ENCODE peak calls at places on chromosomes 3 and 15, in nine cellular contexts. I is AG04450, G is right atrium auricular region, R is OCI-LY7, X is neuronal stem cell, V is transverse colon, B is astrocyte of the spinal cord, F is fibroblast of pulmonary artery, L is HCT116. Q is an unnamed sample.

GRCh38 chr15:77504310-77504709 is 83.6 kb downstream of the HMG20A start:
- DNase-seq in F (no peak), B (no peak), I (no peak), X (no peak), V (peak; percentile 43), R (peak; percentile 48), G (no peak), L (no peak), Q (no peak)

GRCh38 chr3:155112661-155113389 is 32.7 kb downstream of the MME start:
- DNase-seq in R (peak; percentile 84), L (no peak), X (no peak), I (no peak), B (no peak), G (no peak), V (no peak), F (no peak), Q (no peak)

GRCh38 chr15:57873564-57874209 is 167.2 kb downstream of the POLR2M start:
- DNase-seq in I (no peak), L (no peak), G (no peak), F (peak; percentile 74), B (peak; percentile 70), R (no peak), V (no peak), X (no peak), Q (peak; percentile 57)

GRCh38 chr15:51793521-51793920 is 35.9 kb upstream of the TMOD3 start:
- DNase-seq in L (no peak), F (peak; percentile 80), G (peak; percentile 70), X (no peak), I (no peak), R (no peak), B (peak; percentile 60), V (no peak), Q (no peak)

GRCh38 chr15:52737720-52738119 is 52.4 kb downstream of the ONECUT1 start:
- DNase-seq in B (no peak), V (no peak), R (no peak), F (no peak), I (no peak), X (no peak), L (no peak), G (no peak), Q (peak; percentile 72)

GRCh38 chr3:70771426-70772147 is 459.1 kb upstream of the MDFIC2 start:
- DNase-seq in X (no peak), V (no peak), B (peak; percentile 36), F (peak; percentile 41), L (no peak), I (no peak), R (no peak), G (no peak), Q (peak; percentile 66)

GRCh38 chr3:128581566-128581965 is 69.1 kb downstream of the RPN1 start:
- DNase-seq in F (no peak), X (no peak), V (no peak), R (no peak), B (no peak), L (no peak), G (no peak), I (no peak), Q (no peak)

GRCh38 chr3:51382947-51383578 is 2.0 kb upstream of the MANF start:
- DNase-seq in L (no peak), G (no peak), I (no peak), R (no peak), B (no peak), V (no peak), F (no peak), X (no peak), Q (no peak)

GRCh38 chr15:43465105-43465504 is 27.9 kb downstream of the TP53BP1 start:
- DNase-seq in R (no peak), X (no peak), V (no peak), G (no peak), F (peak; percentile 85), L (no peak), I (peak; percentile 64), B (peak; percentile 80), Q (peak; percentile 63)

GRCh38 chr15:67925182-67925581 is 85.3 kb upstream of the RNU6-1 start:
- DNase-seq in R (no peak), I (no peak), F (no peak), B (no peak), G (peak; percentile 61), L (no peak), V (no peak), X (no peak), Q (no peak)

GRCh38 chr15:57914350-57915055 is 151.0 kb downstream of the ALDH1A2 start:
- DNase-seq in R (no peak), F (no peak), V (peak; percentile 56), G (no peak), X (no peak), I (no peak), L (no peak), B (no peak), Q (peak; percentile 33)

GRCh38 chr3:182837855-182838454 is 44.7 kb downstream of the ATP11B start:
- DNase-seq in X (no peak), I (no peak), F (peak; percentile 57), V (no peak), B (peak; percentile 54), G (no peak), L (no peak), R (peak; percentile 33), Q (peak; percentile 12)

GRCh38 chr3:56799251-56799882 is 2.4 kb downstream of the ARHGEF3 start:
- DNase-seq in V (no peak), I (no peak), F (peak; percentile 83), L (peak; percentile 49), G (no peak), R (peak; percentile 85), X (peak; percentile 15), B (peak; percentile 74), Q (no peak)

GRCh38 chr3:179528786-179529185 is 33.9 kb upstream of the ACTL6A start:
- DNase-seq in R (no peak), I (no peak), L (no peak), X (no peak), B (peak; percentile 8), V (no peak), G (no peak), F (no peak), Q (peak; percentile 32)

GRCh38 chr3:106566277-106566676 is 697.5 kb upstream of the CBLB start:
- DNase-seq in V (no peak), X (no peak), I (no peak), B (no peak), R (no peak), F (no peak), L (no peak), G (no peak), Q (no peak)

GRCh38 chr3:55330355-55330754 is 156.8 kb downstream of the WNT5A start:
- DNase-seq in R (no peak), X (no peak), V (no peak), B (peak; percentile 98), G (no peak), I (peak; percentile 85), F (peak; percentile 90), L (no peak), Q (peak; percentile 91)

GRCh38 chr3:177041021-177041729 is 156.1 kb downstream of the TBL1XR1 start:
- DNase-seq in R (no peak), L (no peak), F (peak; percentile 82), V (no peak), G (peak; percentile 76), I (no peak), B (no peak), X (no peak), Q (peak; percentile 15)

GRCh38 chr3:197613187-197613586 is 57.4 kb upstream of the BDH1 start:
- DNase-seq in B (no peak), V (no peak), L (no peak), F (no peak), I (no peak), X (no peak), R (no peak), G (no peak), Q (no peak)

GRCh38 chr3:67076607-67077006 is 78.5 kb downstream of the KBTBD8 start:
- DNase-seq in I (no peak), G (no peak), X (no peak), F (peak; percentile 13), R (no peak), V (no peak), B (no peak), L (no peak), Q (no peak)

GRCh38 chr3:186806173-186807055 is at the start of gene RFC4:
- DNase-seq in R (peak; percentile 90), X (peak; percentile 61), L (no peak), F (peak; percentile 70), I (no peak), G (peak; percentile 87), B (peak; percentile 75), V (peak; percentile 91), Q (peak; percentile 91)

GRCh38 chr3:58250093-58250707 is 12.6 kb downstream of the ABHD6 start:
- DNase-seq in L (no peak), R (no peak), G (no peak), V (no peak), F (peak; percentile 50), I (no peak), B (no peak), X (peak; percentile 33), Q (no peak)

GRCh38 chr15:78811124-78811824 is at the start of gene ADAMTS7:
- DNase-seq in L (peak; percentile 46), F (peak; percentile 75), G (peak; percentile 62), R (peak; percentile 61), X (peak; percentile 80), B (peak; percentile 65), V (peak; percentile 69), I (peak; percentile 32), Q (peak; percentile 84)

GRCh38 chr15:28107894-28108255 is 8.8 kb upstream of the OCA2 start:
- DNase-seq in B (no peak), G (no peak), F (no peak), X (no peak), I (no peak), V (no peak), L (no peak), R (no peak), Q (peak; percentile 20)
- H3K4me3 ChIP-seq in B (no peak overlapping the region), G (no peak overlapping the region), F (no peak overlapping the region), X (no peak overlapping the region), I (no peak overlapping the region), V (peak overlapping the region; percentile 58), L (no peak overlapping the region), R (no peak overlapping the region), Q (no peak overlapping the region)

DNA sequence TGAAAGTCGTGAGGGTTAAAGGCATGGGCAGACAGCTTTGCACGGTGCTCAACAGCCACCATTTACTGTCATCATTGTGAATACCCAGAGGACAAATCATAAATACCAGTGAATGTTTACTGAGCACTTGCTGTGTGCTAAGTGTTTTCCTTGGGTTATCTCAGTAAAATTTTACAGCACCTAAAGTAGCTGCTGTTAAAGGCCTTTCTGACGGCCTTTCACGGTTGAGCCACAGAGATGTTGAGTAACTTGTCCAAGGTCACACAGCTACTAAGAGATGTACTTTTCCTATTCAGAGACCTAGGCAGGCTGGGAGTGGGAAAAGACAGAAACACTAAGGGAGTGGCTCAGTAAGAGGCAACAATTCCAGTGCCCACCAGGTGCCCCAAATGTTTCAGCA is 393 bp upstream of the CPNE9 start:
- DNase-seq in L (no peak), B (no peak), I (no peak), G (no peak), V (no peak), F (no peak), X (no peak), R (no peak), Q (no peak)
- H3K4me3 ChIP-seq in L (no peak overlapping the region), B (no peak overlapping the region), I (no peak overlapping the region), G (no peak overlapping the region), V (no peak overlapping the region), F (no peak overlapping the region), X (no peak overlapping the region), R (no peak overlapping the region), Q (no peak overlapping the region)

GRCh38 chr3:158791259-158791920 is 10.5 kb upstream of the MFSD1 start:
- DNase-seq in L (peak; percentile 48), X (peak; percentile 50), R (peak; percentile 78), V (no peak), G (no peak), B (peak; percentile 80), I (no peak), F (peak; percentile 87), Q (peak; percentile 85)
- H3K4me3 ChIP-seq in L (no peak overlapping the region), X (no peak overlapping the region), R (peak overlapping the region; percentile 15), V (no peak overlapping the region), G (no peak overlapping the region), B (no peak overlapping the region), I (no peak overlapping the region), F (no peak overlapping the region), Q (no peak overlapping the region)

GRCh38 chr3:48118322-48118721 is 69.9 kb downstream of the CDC25A start:
- DNase-seq in L (no peak), B (no peak), R (no peak), X (no peak), I (no peak), F (no peak), V (no peak), G (no peak), Q (no peak)
- H3K4me3 ChIP-seq in L (no peak overlapping the region), B (no peak overlapping the region), R (no peak overlapping the region), X (no peak overlapping the region), I (no peak overlapping the region), F (no peak overlapping the region), V (no peak overlapping the region), G (no peak overlapping the region), Q (no peak overlapping the region)